ENCODE peak calls at places on chromosomes 7 and 10, in four cellular contexts. Z is neural progenitor cell, R is fibroblast of lung, L is PC-3. F is an unnamed sample.

GRCh38 chr7:37211097-37211496 is 237.6 kb downstream of the ELMO1 start:
- DNase-seq in R (peak), L (no peak), Z (no peak), F (no peak)

GRCh38 chr7:3092468-3092867 is 48.8 kb upstream of the CARD11 start:
- DNase-seq in L (no peak), Z (no peak), R (peak), F (peak)

GRCh38 chr7:158589653-158590052 is 2.0 kb upstream of the PTPRN2 start:
- DNase-seq in L (no peak), R (no peak), Z (no peak), F (no peak)

GRCh38 chr10:106043833-106044232 is 1120.7 kb downstream of the SORCS1 start:
- DNase-seq in R (no peak), L (peak), Z (no peak), F (no peak)

GRCh38 chr7:131336956-131337355 is 9.3 kb downstream of the MKLN1 start:
- DNase-seq in Z (no peak), L (no peak), R (peak), F (peak)

GRCh38 chr7:17256375-17256774 is 42.1 kb upstream of the AHR start:
- DNase-seq in Z (no peak), R (no peak), L (no peak), F (no peak)

GRCh38 chr7:32158076-32158475 is 87.9 kb upstream of the PDE1C start:
- DNase-seq in R (no peak), Z (no peak), L (peak), F (no peak)

GRCh38 chr10:84540022-84540616 is 211.7 kb downstream of the CCSER2 start:
- DNase-seq in L (peak), R (peak), Z (no peak), F (no peak)

GRCh38 chr7:36262286-36262685 is 109.2 kb downstream of the EEPD1 start:
- DNase-seq in R (peak), L (no peak), Z (no peak), F (no peak)

GRCh38 chr10:133318494-133319127 is 9.9 kb downstream of the ZNF511 start:
- DNase-seq in L (peak), R (peak), Z (peak), F (no peak)

GRCh38 chr10:132162021-132162531 is 24.7 kb upstream of the DPYSL4 start:
- DNase-seq in R (no peak), L (no peak), Z (no peak), F (peak)

GRCh38 chr10:130171196-130171595 is 35.0 kb downstream of the GLRX3 start:
- DNase-seq in R (no peak), Z (no peak), L (no peak), F (no peak)

GRCh38 chr7:151696738-151697514 is 177.2 kb upstream of the RHEB start:
- DNase-seq in L (peak), Z (peak), R (no peak), F (no peak)

GRCh38 chr7:92695308-92696261 is 105.4 kb upstream of the FAM133B start:
- DNase-seq in R (peak), Z (peak), L (peak), F (no peak)

GRCh38 chr10:118545381-118545780 is 50.1 kb downstream of the PRLHR start:
- DNase-seq in L (no peak), R (no peak), Z (no peak), F (no peak)

GRCh38 chr7:155796381-155797261 is 15.6 kb downstream of the SHH start:
- DNase-seq in L (peak), R (no peak), Z (peak), F (peak)

GRCh38 chr10:61981460-61981859 is 80.0 kb downstream of the ARID5B start:
- DNase-seq in Z (no peak), R (no peak), L (peak), F (no peak)

GRCh38 chr10:97001183-97001991 is 169.3 kb downstream of the LCOR start:
- DNase-seq in Z (no peak), L (no peak), R (no peak), F (no peak)

GRCh38 chr10:61992683-61993629 is 91.5 kb downstream of the ARID5B start:
- DNase-seq in L (peak), Z (no peak), R (peak), F (peak)

GRCh38 chr10:23368816-23369640 is 24.4 kb upstream of the C10orf67 start:
- DNase-seq in L (no peak), Z (no peak), R (no peak), F (peak)

GRCh38 chr10:80664071-80664680 is 126.5 kb downstream of the SH2D4B start:
- DNase-seq in R (peak), Z (peak), L (peak), F (peak)

GRCh38 chr7:17651926-17652385 is 288.3 kb downstream of the SNX13 start:
- DNase-seq in L (peak), Z (no peak), R (peak), F (no peak)

GRCh38 chr10:1293636-1294440 is 237.7 kb downstream of the WDR37 start:
- DNase-seq in R (no peak), Z (peak), L (no peak), F (no peak)

GRCh38 chr7:1455241-1455939 is 3.9 kb downstream of the MICALL2 start:
- DNase-seq in R (no peak), L (peak), Z (no peak), F (no peak)

GRCh38 chr7:111067251-111067650 is 23.7 kb upstream of the LRRN3 start:
- DNase-seq in L (no peak), R (no peak), Z (no peak), F (no peak)

GRCh38 chr10:5354068-5354467 is 10.7 kb upstream of the UCN3 start:
- DNase-seq in Z (no peak), L (no peak), R (no peak), F (no peak)

GRCh38 chr10:5360318-5360915 is 4.3 kb upstream of the UCN3 start:
- DNase-seq in Z (no peak), L (no peak), R (no peak), F (no peak)

GRCh38 chr10:5356479-5356763 is 8.3 kb upstream of the UCN3 start:
- DNase-seq in L (no peak), R (no peak), Z (no peak), F (no peak)

GRCh38 chr10:5355762-5356478 is 8.8 kb upstream of the UCN3 start:
- DNase-seq in L (no peak), Z (no peak), R (no peak), F (no peak)
- TF ChIP-seq CTCF in L (no peak), Z (no peak), R (no peak), F (no peak)

GRCh38 chr10:49113741-49114141 is 1.6 kb downstream of the VSTM4 start:
- DNase-seq in L (no peak), R (no peak), Z (no peak), F (no peak)
- H3K4me3 ChIP-seq in L (no peak), R (peak), Z (no peak), F (no peak)

GRCh38 chr7:138907849-138908248 is 73.3 kb downstream of the KIAA1549 start:
- DNase-seq in R (no peak), Z (no peak), L (no peak), F (no peak)
- H3K4me2 ChIP-seq in R (no peak), Z (no peak), L (no peak), F (no peak)

DNA sequence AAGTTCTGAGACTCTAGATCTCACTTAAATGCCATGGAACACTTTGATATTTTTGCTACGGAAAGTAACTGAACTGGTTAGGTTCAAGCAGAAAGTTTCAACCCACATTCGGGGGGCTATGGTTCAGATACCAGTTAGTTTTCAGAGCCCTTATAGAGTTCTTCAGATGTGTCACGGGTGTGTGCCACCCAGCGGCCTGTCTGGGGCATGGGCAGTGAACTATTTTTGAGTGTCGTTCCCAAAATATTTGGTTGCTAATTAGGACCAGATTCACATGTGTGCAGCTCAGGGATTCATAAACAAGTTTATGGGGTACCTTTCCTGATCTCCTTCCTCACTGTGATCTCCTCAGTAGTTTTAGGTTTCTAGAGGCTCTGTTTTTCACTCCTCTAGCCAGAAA is 271.9 kb downstream of the C7orf25 start:
- DNase-seq in L (peak), Z (no peak), R (no peak), F (no peak)
- TF ChIP-seq CTCF in L (peak), Z (peak), R (no peak), F (no peak)

GRCh38 chr10:69583106-69583505 is 9.9 kb upstream of the NEUROG3 start:
- DNase-seq in L (no peak), R (no peak), Z (no peak), F (no peak)

GRCh38 chr10:69578508-69578991 is 5.3 kb upstream of the NEUROG3 start:
- DNase-seq in Z (peak), L (no peak), R (no peak), F (no peak)

GRCh38 chr10:69579661-69580060 is 6.4 kb upstream of the NEUROG3 start:
- DNase-seq in L (no peak), Z (no peak), R (no peak), F (no peak)

GRCh38 chr10:69577268-69578232 is 4.3 kb upstream of the NEUROG3 start:
- DNase-seq in Z (peak), L (no peak), R (no peak), F (no peak)

DNA sequence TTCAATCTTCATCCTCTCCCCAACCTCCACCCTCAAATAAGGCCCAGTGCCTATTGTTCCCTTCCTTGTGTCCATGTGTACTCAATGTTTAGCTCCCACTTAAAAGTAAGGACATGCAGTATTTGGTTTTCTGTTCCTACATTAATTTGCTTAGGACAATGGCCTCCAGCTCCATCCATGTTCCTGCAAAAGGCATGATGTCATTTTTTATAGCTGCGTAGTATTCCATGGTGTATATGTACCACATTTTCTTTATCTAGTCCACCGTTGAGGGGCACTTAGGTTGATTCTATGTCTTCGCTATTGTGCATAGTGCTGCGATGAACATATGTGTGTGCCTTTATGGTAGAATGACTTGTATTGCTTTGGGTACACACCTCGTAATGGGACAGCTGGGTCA is 7.2 kb upstream of the NEUROG3 start:
- DNase-seq in Z (no peak), R (no peak), L (no peak), F (no peak)
- H3K4me3 ChIP-seq in Z (no peak), R (no peak), L (no peak), F (no peak)

DNA sequence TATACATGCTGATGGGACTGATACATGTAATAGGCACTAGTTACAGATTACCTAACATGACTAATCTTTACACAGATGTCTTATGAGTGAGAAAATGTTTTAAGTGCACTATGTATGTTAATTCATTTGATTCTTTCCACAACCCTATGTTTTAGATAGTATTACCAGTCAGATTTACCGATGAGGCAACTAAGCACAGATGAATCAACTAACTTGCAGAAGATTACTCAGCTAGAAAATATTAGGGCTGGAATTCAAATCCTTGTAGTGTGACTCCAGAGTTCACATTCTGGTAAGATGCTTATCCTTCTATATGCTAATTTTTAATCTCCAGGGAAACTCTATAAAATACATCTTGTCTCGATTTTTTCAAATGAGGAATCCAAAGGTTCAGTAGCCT is 964.9 kb downstream of the REEP3 start:
- DNase-seq in R (peak), Z (no peak), L (peak), F (no peak)
- H3K4me2 ChIP-seq in R (no peak), Z (no peak), L (no peak), F (no peak)

DNA sequence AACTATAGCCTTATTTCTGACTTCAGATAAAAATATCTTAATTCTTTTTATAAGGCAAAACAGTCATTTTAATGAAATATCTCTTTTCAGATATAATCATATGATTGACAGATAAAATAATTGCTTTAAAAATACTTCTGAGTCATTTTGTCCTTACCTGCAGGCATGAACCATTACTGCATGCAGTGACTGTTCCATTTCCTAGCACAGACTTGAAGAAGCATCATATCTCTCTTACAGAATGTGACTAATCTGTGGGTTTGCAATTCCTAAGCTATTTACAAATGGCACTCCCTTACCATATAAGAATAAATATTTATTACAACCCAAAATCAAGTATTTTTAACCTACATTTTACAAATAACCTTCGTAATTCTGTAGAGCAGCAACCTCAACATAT is 120.7 kb downstream of the SRPK2 start:
- DNase-seq in Z (no peak), L (peak), R (peak), F (no peak)
- TF ChIP-seq CTCF in Z (no peak), L (no peak), R (no peak), F (no peak)